ENCODE peak calls at places on chromosomes 7 and 10, in seven cellular contexts. L is mucosa of descending colon; R is neuronal stem cell; N is body of pancreas; J is effector memory CD8-positive, alpha-beta T cell; K is epithelial cell of esophagus; E is fibroblast of the conjunctiva. I is an unnamed sample.

GRCh38 chr10:62726638-62727037 is 77.9 kb upstream of the ADO start:
- DNase-seq in L (no peak), R (no peak), N (no peak), J (no peak), K (peak; percentile 38), E (no peak), I (no peak)

GRCh38 chr10:121803611-121804010 is 124.2 kb downstream of the ATE1 start:
- DNase-seq in L (no peak), R (no peak), N (no peak), J (no peak), K (no peak), E (no peak), I (no peak)

GRCh38 chr7:134737561-134738353 is 41.7 kb upstream of the CALD1 start:
- DNase-seq in L (no peak), R (no peak), N (no peak), J (no peak), K (peak; percentile 61), E (no peak), I (no peak)

GRCh38 chr10:62554632-62555199 is 180.5 kb downstream of the ZNF365 start:
- DNase-seq in L (no peak), R (peak; percentile 14), N (peak; percentile 14), J (peak; percentile 2), K (peak; percentile 63), E (peak; percentile 63), I (no peak)

GRCh38 chr7:754531-755420 is 27.7 kb upstream of the PRKAR1B start:
- DNase-seq in L (peak; percentile 40), R (no peak), N (no peak), J (no peak), K (no peak), E (no peak), I (no peak)

GRCh38 chr7:67843615-67844014 is 847.0 kb downstream of the TYW1 start:
- DNase-seq in L (no peak), R (no peak), N (no peak), J (no peak), K (no peak), E (no peak), I (no peak)

GRCh38 chr7:93043393-93043985 is 74.3 kb downstream of the SAMD9 start:
- DNase-seq in L (no peak), R (peak; percentile 53), N (no peak), J (no peak), K (peak; percentile 96), E (peak; percentile 56), I (peak; percentile 79)

GRCh38 chr10:3500408-3500856 is 284.6 kb downstream of the KLF6 start:
- DNase-seq in L (no peak), R (peak; percentile 89), N (peak; percentile 83), J (no peak), K (peak; percentile 72), E (peak; percentile 89), I (peak; percentile 59)

GRCh38 chr10:31876616-31877352 is 51.8 kb downstream of the ARHGAP12 start:
- DNase-seq in L (no peak), R (no peak), N (no peak), J (no peak), K (no peak), E (no peak), I (no peak)

GRCh38 chr7:138864667-138865066 is 66.7 kb upstream of the ATP6V0A4 start:
- DNase-seq in L (no peak), R (no peak), N (no peak), J (no peak), K (peak; percentile 95), E (peak; percentile 66), I (peak; percentile 24)